ENCODE peak calls at places on chromosome 15, in five cellular contexts. X is fibroblast of pulmonary artery, L is IMR-90, K is psoas muscle, E is HCT116. Q is an unnamed sample.

GRCh38 chr15:58228708-58229107 is 90.5 kb downstream of the AQP9 start:
- DNase-seq in X (peak; percentile 76), L (peak; percentile 90), K (peak; percentile 67), E (no peak), Q (peak; percentile 83)

GRCh38 chr15:99565281-99566156 is at the start of gene MEF2A:
- DNase-seq in K (peak; percentile 98), L (peak; percentile 93), E (peak; percentile 84), X (peak; percentile 96), Q (peak; percentile 95)

GRCh38 chr15:38698215-38698614 is 133.6 kb upstream of the RASGRP1 start:
- DNase-seq in K (no peak), X (no peak), L (no peak), E (no peak), Q (no peak)

GRCh38 chr15:37220949-37221670 is 120.8 kb upstream of the MEIS2 start:
- DNase-seq in L (no peak), K (no peak), E (no peak), X (no peak), Q (no peak)

GRCh38 chr15:62928996-62929350 is 113.6 kb upstream of the TPM1 start:
- DNase-seq in K (no peak), X (no peak), E (peak; percentile 10), L (peak; percentile 92), Q (peak; percentile 67)

GRCh38 chr15:33737687-33738606 is 230.3 kb upstream of the CHRM5 start:
- DNase-seq in L (peak; percentile 23), E (peak; percentile 16), X (peak; percentile 41), K (no peak), Q (peak; percentile 26)

GRCh38 chr15:84960391-84961113 is 21.1 kb upstream of the PDE8A start:
- DNase-seq in L (no peak), K (no peak), E (no peak), X (no peak), Q (no peak)

GRCh38 chr15:31811641-31812040 is 218.7 kb upstream of the CHRNA7 start:
- DNase-seq in K (no peak), X (no peak), L (no peak), E (no peak), Q (no peak)

GRCh38 chr15:66184936-66185790 is 68.4 kb downstream of the MEGF11 start:
- DNase-seq in L (no peak), E (no peak), X (peak; percentile 40), K (no peak), Q (no peak)

GRCh38 chr15:26475554-26475953 is 297.3 kb downstream of the GABRB3 start:
- DNase-seq in E (no peak), X (no peak), L (no peak), K (no peak), Q (no peak)

GRCh38 chr15:89662893-89663673 is 7.8 kb upstream of the KIF7 start:
- DNase-seq in E (no peak), X (peak; percentile 95), K (peak; percentile 73), L (peak; percentile 92), Q (peak; percentile 90)

GRCh38 chr15:20645956-20646355 is 104.4 kb upstream of the GOLGA6L6 start:
- DNase-seq in X (no peak), E (no peak), K (peak; percentile 56), L (no peak), Q (peak; percentile 24)

GRCh38 chr15:29668120-29668602 is 154.1 kb downstream of the TJP1 start:
- DNase-seq in K (no peak), L (peak; percentile 88), X (peak; percentile 92), E (peak; percentile 93), Q (peak; percentile 92)

GRCh38 chr15:22224241-22224671 is 143.9 kb downstream of the OR4M2 start:
- DNase-seq in K (peak; percentile 24), E (no peak), L (no peak), X (no peak), Q (no peak)

GRCh38 chr15:58221591-58222241 is 83.5 kb downstream of the AQP9 start:
- DNase-seq in X (peak; percentile 61), E (peak; percentile 36), K (no peak), L (peak; percentile 21), Q (no peak)

GRCh38 chr15:63517614-63518013 is 13.2 kb downstream of the USP3 start:
- DNase-seq in K (no peak), L (no peak), X (no peak), E (no peak), Q (no peak)

GRCh38 chr15:48644827-48645557 is 517 bp downstream of the FBN1 start:
- DNase-seq in X (peak; percentile 68), E (no peak), L (peak; percentile 62), K (peak; percentile 76), Q (peak; percentile 64)

GRCh38 chr15:74954515-74954914 is 2.1 kb downstream of the RPP25 start:
- DNase-seq in X (peak; percentile 85), K (no peak), L (peak; percentile 84), E (no peak), Q (peak; percentile 95)
- H3K4me3 ChIP-seq in X (peak overlapping the region; percentile 89), K (no peak overlapping the region), L (no peak overlapping the region), E (no peak overlapping the region), Q (peak overlapping the region; percentile 83)

GRCh38 chr15:43376017-43376705 is 5.3 kb downstream of the TUBGCP4 start:
- DNase-seq in E (peak; percentile 27), K (no peak), L (peak; percentile 39), X (peak; percentile 47), Q (peak; percentile 29)
- TF ChIP-seq CTCF in E (peak; percentile 94), K (peak; percentile 49), L (peak; percentile 64), X (peak; percentile 88), Q (peak; percentile 86)

GRCh38 chr15:40367038-40367672 is 9.1 kb downstream of the DISP2 start:
- DNase-seq in X (no peak), K (peak; percentile 95), L (no peak), E (no peak), Q (no peak)
- H3K4me3 ChIP-seq in X (no peak overlapping the region), K (peak overlapping the region; percentile 55), L (no peak overlapping the region), E (no peak overlapping the region), Q (no peak overlapping the region)

GRCh38 chr15:68053997-68054657 is at the start of gene PIAS1:
- DNase-seq in K (peak; percentile 98), X (peak; percentile 91), L (peak; percentile 83), E (peak; percentile 75), Q (peak; percentile 89)
- TF ChIP-seq CTCF in K (no peak), X (no peak), L (no peak), E (no peak), Q (no peak)

DNA sequence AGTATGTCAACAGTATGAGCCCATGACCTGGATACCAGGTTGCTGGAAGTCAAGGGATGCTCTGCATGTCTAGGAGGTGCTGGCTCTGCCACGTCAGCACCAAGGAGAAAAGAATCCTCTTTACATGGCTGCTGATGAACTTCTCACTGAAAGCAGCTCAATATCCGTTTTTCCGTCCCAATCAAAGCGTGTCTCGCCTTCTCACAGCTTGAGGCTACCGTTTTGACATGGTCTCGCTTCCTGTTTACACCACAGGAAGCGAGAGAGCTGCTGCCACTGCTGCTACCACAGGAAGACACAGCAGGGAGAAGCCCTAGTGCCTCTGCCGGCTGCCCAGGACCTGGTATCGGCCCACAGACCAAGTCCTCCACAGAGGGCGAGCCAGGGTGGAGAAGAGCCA is 27.3 kb downstream of the STARD5 start:
- DNase-seq in L (no peak), E (no peak), X (no peak), K (peak; percentile 62), Q (no peak)
- H3K4me3 ChIP-seq in L (no peak overlapping the region), E (no peak overlapping the region), X (no peak overlapping the region), K (peak overlapping the region; percentile 49), Q (no peak overlapping the region)